ENCODE peak calls at places on chromosomes 11 and 22, in four cellular contexts. K is WERI-Rb-1, B is fibroblast of villous mesenchyme, D is T-helper 1 cell. T is an unnamed sample.

GRCh38 chr11:122902951-122903350 is 20.4 kb downstream of the JHY start:
- DNase-seq in K (no peak), D (no peak), B (no peak), T (no peak)

GRCh38 chr11:65637794-65638317 is at the start of gene SIPA1:
- DNase-seq in B (peak; percentile 94), K (peak; percentile 92), D (peak; percentile 60), T (peak; percentile 88)

GRCh38 chr22:27764722-27765236 is 36.8 kb downstream of the MN1 start:
- DNase-seq in D (no peak), K (no peak), B (no peak), T (no peak)

GRCh38 chr11:11620251-11620965 is 1.4 kb downstream of the GALNT18 start:
- DNase-seq in D (no peak), K (peak; percentile 48), B (no peak), T (no peak)

GRCh38 chr11:105447936-105448702 is 161.8 kb upstream of the GRIA4 start:
- DNase-seq in D (no peak), B (no peak), K (no peak), T (no peak)

GRCh38 chr11:6547177-6547576 is 50.1 kb downstream of the DNHD1 start:
- DNase-seq in D (no peak), B (no peak), K (no peak), T (no peak)

GRCh38 chr22:31944700-31945477 is 554 bp downstream of the YWHAH start:
- DNase-seq in K (peak; percentile 32), B (no peak), D (no peak), T (no peak)

GRCh38 chr11:33703771-33704170 is 3.1 kb upstream of the C11orf91 start:
- DNase-seq in B (no peak), K (peak; percentile 18), D (no peak), T (peak; percentile 48)

GRCh38 chr11:35098850-35099249 is 40.1 kb upstream of the CD44 start:
- DNase-seq in D (no peak), B (no peak), K (no peak), T (no peak)

GRCh38 chr11:8652140-8652539 is 30.3 kb downstream of the TRIM66 start:
- DNase-seq in K (no peak), B (peak; percentile 88), D (no peak), T (peak; percentile 94)

GRCh38 chr11:101456812-101457211 is 127.0 kb downstream of the TRPC6 start:
- DNase-seq in B (peak; percentile 30), K (no peak), D (no peak), T (peak; percentile 17)

GRCh38 chr11:72328366-72329224 is 84.6 kb upstream of the PHOX2A start:
- DNase-seq in K (no peak), D (no peak), B (no peak), T (no peak)

GRCh38 chr22:39577361-39577760 is 6.8 kb downstream of the CACNA1I start:
- DNase-seq in K (no peak), D (no peak), B (no peak), T (no peak)

GRCh38 chr22:23862103-23862502 is 4.4 kb downstream of the SLC2A11 start:
- DNase-seq in D (peak; percentile 57), B (peak; percentile 55), K (peak; percentile 73), T (peak; percentile 46)

GRCh38 chr11:69685348-69685747 is 10.2 kb upstream of the LTO1 start:
- DNase-seq in B (no peak), D (no peak), K (no peak), T (no peak)

GRCh38 chr11:69682681-69683326 is 7.7 kb upstream of the LTO1 start:
- DNase-seq in K (no peak), B (no peak), D (no peak), T (no peak)

GRCh38 chr11:61966673-61967176 is 709 bp downstream of the FTH1 start:
- DNase-seq in D (peak; percentile 45), K (peak; percentile 31), B (peak; percentile 36), T (peak; percentile 48)

GRCh38 chr11:70730411-70730810 is 332.1 kb downstream of the CTTN start:
- DNase-seq in K (no peak), D (no peak), B (no peak), T (no peak)